ENCODE peak calls at places on chromosomes 7 and 10, in four cellular contexts. J is A549, D is MCF 10A, I is ovary. Y is an unnamed sample.

GRCh38 chr10:99630439-99630838 is 10.2 kb upstream of the SLC25A28 start:
- DNase-seq in J (no peak), D (peak; percentile 73), I (no peak), Y (no peak)

GRCh38 chr7:29163854-29164253 is 17.5 kb upstream of the CPVL start:
- DNase-seq in D (no peak), J (no peak), I (no peak), Y (no peak)

GRCh38 chr10:30803901-30804322 is 174.4 kb upstream of the LYZL2 start:
- DNase-seq in D (peak; percentile 39), J (no peak), I (no peak), Y (no peak)

GRCh38 chr7:30309302-30309701 is 24.9 kb downstream of the ZNRF2 start:
- DNase-seq in I (no peak), D (no peak), J (no peak), Y (no peak)

GRCh38 chr10:104736006-104736405 is 94.9 kb downstream of the SORCS3 start:
- DNase-seq in J (no peak), I (no peak), D (no peak), Y (no peak)

GRCh38 chr7:27143022-27143949 is at the start of gene HOXA5:
- DNase-seq in I (no peak), J (peak; percentile 95), D (peak; percentile 99), Y (no peak)

GRCh38 chr10:5948999-5949759 is 28.2 kb downstream of the IL15RA start:
- DNase-seq in D (peak; percentile 72), I (peak; percentile 66), J (peak; percentile 73), Y (peak; percentile 49)

GRCh38 chr7:76191783-76192240 is 9.9 kb upstream of the SRRM3 start:
- DNase-seq in D (peak; percentile 18), J (no peak), I (no peak), Y (no peak)

GRCh38 chr10:103661951-103662405 is 168.5 kb downstream of the NEURL1 start:
- DNase-seq in J (no peak), I (no peak), D (no peak), Y (no peak)

GRCh38 chr10:43083764-43084163 is 6.9 kb downstream of the RET start:
- DNase-seq in I (no peak), D (no peak), J (no peak), Y (no peak)

GRCh38 chr7:30647589-30647988 is 34.7 kb downstream of the CRHR2 start:
- DNase-seq in D (no peak), I (no peak), J (no peak), Y (no peak)

GRCh38 chr7:49852619-49853462 is 79.4 kb downstream of the VWC2 start:
- DNase-seq in I (peak; percentile 59), J (peak; percentile 34), D (peak; percentile 66), Y (peak; percentile 59)

GRCh38 chr7:129855234-129855673 is 97.5 kb downstream of the UBE2H start:
- DNase-seq in I (no peak), D (peak; percentile 69), J (no peak), Y (no peak)

GRCh38 chr10:80271416-80271815 is 18.0 kb downstream of the MAT1A start:
- DNase-seq in D (no peak), I (no peak), J (no peak), Y (no peak)

GRCh38 chr7:113159746-113160339 is 41.5 kb upstream of the SMIM30 start:
- DNase-seq in D (peak; percentile 54), I (no peak), J (peak; percentile 16), Y (peak; percentile 35)

GRCh38 chr10:14952851-14953451 is 945 bp downstream of the DCLRE1C start:
- DNase-seq in J (no peak), I (no peak), D (peak; percentile 3), Y (no peak)

GRCh38 chr7:12291870-12292269 is 80.8 kb downstream of the TMEM106B start:
- DNase-seq in I (no peak), J (no peak), D (peak; percentile 14), Y (no peak)

GRCh38 chr7:1986366-1987083 is 246.2 kb downstream of the MAD1L1 start:
- DNase-seq in I (no peak), D (no peak), J (no peak), Y (no peak)

GRCh38 chr10:4333474-4333894 is 492.5 kb upstream of the AKR1E2 start:
- DNase-seq in D (no peak), I (no peak), J (no peak), Y (no peak)

GRCh38 chr7:87058739-87059524 is 522 bp downstream of the ELAPOR2 start:
- DNase-seq in J (peak; percentile 1), D (peak; percentile 5), I (no peak), Y (no peak)

GRCh38 chr7:100563809-100564400 is 9.8 kb downstream of the SAP25 start:
- DNase-seq in I (peak; percentile 85), D (peak; percentile 60), J (peak; percentile 84), Y (peak; percentile 83)

GRCh38 chr10:101986277-101986971 is 69.5 kb downstream of the ARMH3 start:
- DNase-seq in J (no peak), I (peak; percentile 42), D (no peak), Y (no peak)

GRCh38 chr7:158973440-158973839 is 117.1 kb downstream of the DYNC2I1 start:
- DNase-seq in I (peak; percentile 51), D (peak; percentile 57), J (no peak), Y (no peak)

GRCh38 chr7:121020652-121021051 is 32.1 kb downstream of the CPED1 start:
- DNase-seq in J (no peak), I (no peak), D (peak; percentile 67), Y (no peak)

GRCh38 chr7:139588632-139589031 is 65.1 kb downstream of the CLEC2L start:
- DNase-seq in J (no peak), D (peak; percentile 32), I (peak; percentile 40), Y (no peak)

GRCh38 chr7:231858-232246 is 39.5 kb downstream of the FAM20C start:
- DNase-seq in I (no peak), J (no peak), D (no peak), Y (no peak)

GRCh38 chr7:66877577-66878300 is 43.3 kb upstream of the TMEM248 start:
- DNase-seq in I (no peak), D (no peak), J (no peak), Y (peak; percentile 59)

GRCh38 chr10:123868058-123868995 is 23.3 kb downstream of the CPXM2 start:
- DNase-seq in I (no peak), D (no peak), J (no peak), Y (no peak)

GRCh38 chr10:34119456-34119855 is 695.6 kb downstream of the PARD3 start:
- DNase-seq in D (no peak), I (no peak), J (no peak), Y (no peak)

GRCh38 chr10:73997479-73997805 is 474 bp upstream of the VCL start:
- DNase-seq in I (no peak), J (peak; percentile 52), D (no peak), Y (no peak)

GRCh38 chr10:32882076-32882475 is 76.0 kb downstream of the ITGB1 start:
- DNase-seq in D (no peak), I (no peak), J (no peak), Y (no peak)

GRCh38 chr7:90155206-90155605 is 937 bp downstream of the STEAP1 start:
- DNase-seq in D (peak; percentile 50), J (no peak), I (no peak), Y (no peak)

GRCh38 chr7:53245721-53246120 is 210.3 kb downstream of the POM121L12 start:
- DNase-seq in J (no peak), I (no peak), D (no peak), Y (no peak)

GRCh38 chr10:95229724-95230627 is 35.9 kb downstream of the ACSM6 start:
- DNase-seq in J (peak; percentile 60), D (peak; percentile 89), I (no peak), Y (no peak)

DNA sequence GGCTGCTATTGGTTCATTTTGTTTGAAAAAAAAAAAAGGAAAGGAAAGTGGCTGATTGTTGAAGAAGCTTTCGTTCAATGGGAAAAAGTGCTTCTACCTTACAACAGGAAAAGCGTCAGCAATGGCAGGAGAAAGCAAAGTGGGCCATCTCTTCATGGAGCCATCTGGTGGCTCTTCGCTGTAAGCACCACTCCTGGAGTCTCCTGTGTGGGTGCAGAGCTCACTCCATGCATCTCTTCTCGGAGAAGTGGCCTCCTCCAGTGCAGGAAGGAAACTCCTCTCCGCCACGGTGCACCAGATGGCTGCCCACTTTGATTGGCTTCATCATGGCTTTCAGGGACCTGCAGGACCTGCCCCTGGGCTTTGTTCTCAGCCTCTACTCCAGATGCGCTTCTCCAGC is 250.9 kb downstream of the PTEN start:
- DNase-seq in J (peak; percentile 62), I (no peak), D (peak; percentile 50), Y (peak; percentile 50)
- TF ChIP-seq CTCF in J (peak; percentile 56), I (no peak), D (no peak), Y (peak; percentile 78)

DNA sequence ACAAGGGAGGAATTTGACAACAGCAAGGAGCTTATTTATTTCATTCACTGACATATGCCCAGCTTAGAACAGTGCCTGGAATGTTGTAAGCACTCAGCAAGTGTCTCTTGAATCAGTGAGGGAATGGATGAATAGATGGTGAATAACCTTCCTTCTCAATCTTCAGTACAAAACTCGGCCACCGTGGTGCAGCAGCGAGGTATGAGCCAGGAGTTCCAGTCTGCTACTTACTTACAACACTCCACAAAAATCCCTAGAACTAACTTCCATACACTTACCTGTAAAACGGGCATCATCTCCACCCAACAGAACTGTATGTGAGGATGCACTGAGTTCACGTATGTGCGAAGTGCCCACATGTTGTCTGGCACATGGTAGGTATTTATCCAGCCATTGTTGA is 237.4 kb downstream of the WDR11 start:
- DNase-seq in I (no peak), D (peak; percentile 36), J (no peak), Y (no peak)
- TF ChIP-seq CTCF in I (no peak), D (peak; percentile 25), J (no peak), Y (no peak)

GRCh38 chr7:98870807-98871491 is 1.1 kb upstream of the TMEM130 start:
- DNase-seq in I (no peak), D (no peak), J (no peak), Y (peak; percentile 10)
- TF ChIP-seq CTCF in I (no peak), D (no peak), J (no peak), Y (no peak)

GRCh38 chr7:84188811-84189405 is 5.7 kb downstream of the SEMA3A start:
- DNase-seq in D (peak; percentile 56), J (no peak), I (no peak), Y (no peak)
- TF ChIP-seq CTCF in D (peak; percentile 32), J (peak; percentile 58), I (no peak), Y (peak; percentile 16)

GRCh38 chr7:103423467-103424179 is 22.4 kb downstream of the SLC26A5 start:
- DNase-seq in D (no peak), J (no peak), I (no peak), Y (no peak)

DNA sequence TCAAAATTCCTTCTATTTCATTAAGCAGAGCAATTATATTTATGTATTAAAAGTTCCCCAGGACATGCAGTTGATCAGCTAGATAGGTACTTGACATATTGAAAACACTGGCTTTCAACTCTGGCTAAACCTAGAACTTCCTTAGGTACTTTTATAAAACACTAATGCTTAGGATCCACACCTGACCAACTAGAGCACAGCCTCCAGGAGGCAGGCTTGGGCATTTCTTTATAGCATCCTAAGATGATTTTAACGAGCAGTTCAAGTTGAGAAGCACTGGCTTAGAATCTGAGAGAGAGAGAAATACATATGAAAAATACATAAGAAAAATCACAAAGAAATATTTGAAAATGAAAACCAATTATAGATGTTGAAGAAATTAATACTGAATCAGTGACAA is 20.8 kb downstream of the SLC26A5 start:
- DNase-seq in J (no peak), I (no peak), D (no peak), Y (no peak)
- TF ChIP-seq CTCF in J (no peak), I (no peak), D (no peak), Y (no peak)

GRCh38 chr7:142739927-142740492 is 9.3 kb upstream of the PRSS1 start:
- DNase-seq in I (no peak), J (no peak), D (peak; percentile 24), Y (no peak)
- TF ChIP-seq CTCF in I (no peak), J (no peak), D (no peak), Y (peak; percentile 12)

Y was measured in GM10248.